ENCODE peak calls at places on chromosomes 11 and 22, in nine cellular contexts. Y, N, D, V, I, F, Z, C and R are unnamed samples.
A peak's percentile ranks its signal among the peaks of the same experiment; 100 is the strongest.

GRCh38 chr11:99522467-99523173 is 501.9 kb downstream of the CNTN5 start:
- DNase-seq in Z (no peak), F (no peak), C (no peak), I (no peak), V (no peak), N (peak; percentile 54), D (no peak), Y (peak; percentile 12), R (no peak)

GRCh38 chr22:45112136-45112879 is 51.4 kb upstream of the NUP50 start:
- DNase-seq in Z (no peak), F (no peak), D (no peak), I (no peak), C (no peak), Y (no peak), V (no peak), N (peak; percentile 84), R (peak; percentile 32)

GRCh38 chr11:70202898-70203748 is at the start of gene FADD:
- DNase-seq in N (peak; percentile 92), I (peak; percentile 80), Z (peak; percentile 93), C (peak; percentile 85), V (peak; percentile 94), F (peak; percentile 95), D (peak; percentile 93), Y (peak; percentile 74), R (peak; percentile 94)

GRCh38 chr11:77100166-77101042 is 2.2 kb upstream of the OMP start:
- DNase-seq in Y (no peak), V (no peak), Z (no peak), D (peak; percentile 14), F (no peak), I (no peak), C (no peak), N (no peak), R (peak; percentile 50)

GRCh38 chr11:118699508-118700220 is 20.2 kb upstream of the TREH start:
- DNase-seq in Z (no peak), D (no peak), F (no peak), N (no peak), C (no peak), Y (no peak), V (no peak), I (no peak), R (no peak)

GRCh38 chr11:76768091-76769047 is 14.8 kb upstream of the TSKU start:
- DNase-seq in N (no peak), V (no peak), F (peak; percentile 62), I (no peak), C (peak; percentile 69), Y (no peak), D (peak; percentile 77), Z (no peak), R (peak; percentile 80)

GRCh38 chr11:113991170-113991569 is 16.3 kb downstream of the HTR3A start:
- DNase-seq in V (peak; percentile 87), C (no peak), Y (peak; percentile 3), D (no peak), N (peak; percentile 8), I (no peak), F (no peak), Z (peak; percentile 50), R (no peak)

GRCh38 chr22:42272431-42273004 is 2.1 kb upstream of the TCF20 start:
- DNase-seq in C (no peak), V (no peak), I (no peak), Y (no peak), Z (no peak), F (no peak), D (no peak), N (no peak), R (no peak)

GRCh38 chr11:14232652-14233051 is 126.3 kb downstream of the RRAS2 start:
- DNase-seq in N (no peak), Z (peak; percentile 43), C (no peak), F (no peak), V (peak; percentile 67), I (no peak), D (no peak), Y (no peak), R (no peak)

GRCh38 chr11:128552783-128553661 is 34.3 kb downstream of the ETS1 start:
- DNase-seq in I (no peak), D (no peak), N (peak; percentile 87), F (no peak), Y (peak; percentile 45), Z (no peak), C (no peak), V (no peak), R (no peak)

GRCh38 chr22:37175414-37176144 is 12.5 kb downstream of the C1QTNF6 start:
- DNase-seq in F (no peak), N (no peak), Z (no peak), Y (no peak), C (no peak), V (no peak), D (peak; percentile 45), I (no peak), R (peak; percentile 56)

GRCh38 chr11:118872403-118872821 is 11.3 kb upstream of the CXCR5 start:
- DNase-seq in V (no peak), I (no peak), Y (no peak), F (no peak), D (no peak), C (no peak), Z (no peak), N (no peak), R (no peak)

GRCh38 chr11:72856065-72856464 is 41.9 kb downstream of the ATG16L2 start:
- DNase-seq in F (no peak), D (no peak), N (no peak), C (peak; percentile 47), V (no peak), I (no peak), Z (no peak), Y (no peak), R (no peak)

GRCh38 chr22:36891646-36892045 is 21.8 kb upstream of the CSF2RB start:
- DNase-seq in I (no peak), N (no peak), F (no peak), D (no peak), Y (no peak), C (no peak), Z (no peak), V (no peak), R (no peak)

GRCh38 chr22:37549704-37550059 is 10.6 kb upstream of the CDC42EP1 start:
- DNase-seq in Z (no peak), N (peak; percentile 50), C (no peak), Y (peak; percentile 60), V (no peak), I (no peak), D (peak; percentile 73), F (no peak), R (peak; percentile 81)

GRCh38 chr11:78893996-78894395 is 319.3 kb upstream of the NARS2 start:
- DNase-seq in Z (no peak), V (no peak), Y (no peak), D (no peak), N (no peak), C (no peak), I (no peak), F (no peak), R (no peak)

GRCh38 chr22:39343259-39344045 is 6.3 kb upstream of the SYNGR1 start:
- DNase-seq in Z (peak; percentile 43), C (peak; percentile 41), D (peak; percentile 64), I (peak; percentile 24), V (peak; percentile 88), Y (no peak), N (peak; percentile 58), F (peak; percentile 52), R (peak; percentile 74)

GRCh38 chr22:47626428-47627390 is 864.3 kb downstream of the TBC1D22A start:
- DNase-seq in C (no peak), N (no peak), Z (no peak), F (no peak), I (no peak), D (no peak), Y (no peak), V (no peak), R (peak; percentile 31)

GRCh38 chr11:133705873-133706272 is 139.4 kb downstream of the SPATA19 start:
- DNase-seq in Z (no peak), D (no peak), I (no peak), N (no peak), V (no peak), F (no peak), Y (no peak), C (no peak), R (no peak)

GRCh38 chr11:117589024-117589423 is 208.0 kb downstream of the DSCAML1 start:
- DNase-seq in Y (no peak), V (no peak), I (no peak), D (no peak), F (no peak), Z (no peak), N (no peak), C (no peak), R (no peak)

GRCh38 chr11:102468636-102469195 is 16.2 kb upstream of the TMEM123 start:
- DNase-seq in I (no peak), F (no peak), C (no peak), Z (no peak), N (no peak), D (no peak), Y (no peak), V (no peak), R (no peak)
- H3K4me1 ChIP-seq in I (no peaks in the 10 kb centered on the region), F (peaks cover 30% of the 10 kb centered on the region), C (peaks cover 29% of the 10 kb centered on the region), Z (peaks cover 3% of the 10 kb centered on the region), N (peaks cover 12% of the 10 kb centered on the region), D (peaks cover 46% of the 10 kb centered on the region), Y (peaks cover 6% of the 10 kb centered on the region), V (no peaks in the 10 kb centered on the region), R (peaks cover 24% of the 10 kb centered on the region)

GRCh38 chr11:63938481-63939350 is at the start of gene NAA40:
- DNase-seq in Z (peak; percentile 97), I (peak; percentile 75), F (peak; percentile 95), V (peak; percentile 96), N (peak; percentile 94), Y (peak; percentile 88), D (peak; percentile 97), C (peak; percentile 84), R (peak; percentile 97)
- TF ChIP-seq CTCF in Z (peak; percentile 22), I (no peak), F (no peak), V (no peak), N (peak; percentile 5), Y (no peak), D (no peak), C (no peak), R (no peak)

DNA sequence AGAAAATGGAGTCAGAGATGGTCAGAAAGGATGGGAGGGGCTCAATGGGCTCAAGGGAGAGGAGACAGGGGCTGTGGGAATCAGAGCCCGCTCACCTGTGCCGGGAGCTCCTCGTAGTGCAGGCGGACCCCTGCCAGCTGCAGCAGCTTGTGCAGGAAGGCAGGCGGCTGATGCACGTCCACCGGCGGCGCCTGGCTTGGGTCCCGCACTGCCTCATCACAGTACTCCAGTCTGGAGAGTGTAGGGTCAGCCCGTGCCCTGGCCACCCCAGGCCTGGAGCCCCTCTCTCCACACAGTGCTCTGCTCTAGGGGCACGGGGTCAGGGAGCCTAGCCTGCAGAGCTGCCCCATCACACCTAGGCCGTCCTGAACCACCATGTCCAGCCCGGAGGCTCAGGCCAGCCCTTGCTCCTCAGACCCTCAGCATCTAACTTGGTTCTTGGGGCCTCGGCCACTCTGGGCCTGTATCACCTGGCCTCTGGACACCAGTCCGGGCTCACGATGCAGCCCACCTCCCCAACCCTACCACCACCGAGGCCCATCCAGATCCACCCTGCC is 3.8 kb downstream of the ATG2A start:
- DNase-seq in C (no peak), N (no peak), D (no peak), F (no peak), Z (no peak), Y (no peak), V (no peak), I (no peak), R (no peak)
- H3K36me3 ChIP-seq in C (peaks cover 65% of the 10 kb centered on the region), N (peaks cover 46% of the 10 kb centered on the region), D (peaks cover 62% of the 10 kb centered on the region), F (peaks cover 22% of the 10 kb centered on the region), Z (peaks cover 58% of the 10 kb centered on the region), Y (peaks cover 2% of the 10 kb centered on the region), V (no peaks in the 10 kb centered on the region), I (no peaks in the 10 kb centered on the region), R (peaks cover 62% of the 10 kb centered on the region)

DNA sequence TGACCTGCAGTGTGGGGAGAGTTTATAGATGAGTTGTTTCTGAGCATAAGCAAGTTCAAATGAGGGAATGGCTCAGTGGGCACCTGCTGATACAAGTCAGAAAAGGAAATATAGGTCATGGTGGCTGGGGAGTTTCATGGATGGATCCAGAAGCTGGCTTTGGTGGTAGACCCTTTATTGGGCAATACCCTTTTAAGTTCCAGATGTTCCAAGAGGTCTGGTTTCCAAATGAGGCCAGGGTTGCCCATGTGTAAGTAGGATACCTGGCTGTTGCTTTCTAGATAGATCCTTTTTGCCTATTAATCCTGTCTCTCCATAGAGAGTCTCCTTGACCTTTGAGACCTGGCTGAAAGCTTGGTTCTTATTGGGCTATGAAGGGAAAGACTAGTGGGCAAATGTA is 2.2 kb downstream of the STIM1 start:
- DNase-seq in V (no peak), F (no peak), Y (no peak), I (no peak), N (no peak), C (no peak), D (no peak), Z (no peak), R (no peak)
- H3K4me1 ChIP-seq in V (peaks cover 48% of the 10 kb centered on the region), F (peaks cover 43% of the 10 kb centered on the region), Y (peaks cover 13% of the 10 kb centered on the region), I (peaks cover 76% of the 10 kb centered on the region), N (peaks cover 20% of the 10 kb centered on the region), C (peaks cover 53% of the 10 kb centered on the region), D (peaks cover 76% of the 10 kb centered on the region), Z (peaks cover 45% of the 10 kb centered on the region), R (peaks cover 65% of the 10 kb centered on the region)